ENCODE peak calls at places on chromosomes 5 and 9, in eight cellular contexts. One of them, this sample, is unnamed.

GRCh38 chr5:168433982-168434381 is 52.3 kb upstream of the RARS1 start:
- DNase-seq in AG04450: no peak
- DNase-seq in CD8-positive, alpha-beta memory T cell: no peak
- DNase-seq in lung: no peak
- DNase-seq in IMR-90: no peak
- DNase-seq in fibroblast of the aortic adventitia: no peak
- DNase-seq in left ventricle myocardium inferior: no peak
- DNase-seq in uterus: no peak
- DNase-seq in this sample: no peak

GRCh38 chr5:154593091-154593490 is 115.1 kb upstream of the HAND1 start:
- DNase-seq in AG04450: no peak
- DNase-seq in CD8-positive, alpha-beta memory T cell: no peak
- DNase-seq in lung: no peak
- DNase-seq in IMR-90: peak; percentile 56
- DNase-seq in fibroblast of the aortic adventitia: peak; percentile 74
- DNase-seq in left ventricle myocardium inferior: no peak
- DNase-seq in uterus: no peak
- DNase-seq in this sample: no peak

GRCh38 chr9:134618163-134618822 is 23.3 kb upstream of the COL5A1 start:
- DNase-seq in AG04450: no peak
- DNase-seq in CD8-positive, alpha-beta memory T cell: no peak
- DNase-seq in lung: no peak
- DNase-seq in IMR-90: no peak
- DNase-seq in fibroblast of the aortic adventitia: no peak
- DNase-seq in left ventricle myocardium inferior: no peak
- DNase-seq in uterus: peak; percentile 15
- DNase-seq in this sample: peak; percentile 63

GRCh38 chr9:35791321-35791921 is at the start of gene NPR2:
- DNase-seq in AG04450: no peak
- DNase-seq in CD8-positive, alpha-beta memory T cell: no peak
- DNase-seq in lung: no peak
- DNase-seq in IMR-90: peak; percentile 9
- DNase-seq in fibroblast of the aortic adventitia: no peak
- DNase-seq in left ventricle myocardium inferior: peak; percentile 55
- DNase-seq in uterus: peak; percentile 49
- DNase-seq in this sample: no peak

GRCh38 chr5:82159014-82159413 is 119.1 kb downstream of the RPS23 start:
- DNase-seq in AG04450: no peak
- DNase-seq in CD8-positive, alpha-beta memory T cell: no peak
- DNase-seq in lung: no peak
- DNase-seq in IMR-90: peak; percentile 65
- DNase-seq in fibroblast of the aortic adventitia: peak; percentile 69
- DNase-seq in left ventricle myocardium inferior: no peak
- DNase-seq in uterus: no peak
- DNase-seq in this sample: no peak

GRCh38 chr5:80704221-80704620 is 49.4 kb upstream of the DHFR start:
- DNase-seq in AG04450: no peak
- DNase-seq in CD8-positive, alpha-beta memory T cell: no peak
- DNase-seq in lung: no peak
- DNase-seq in IMR-90: no peak
- DNase-seq in fibroblast of the aortic adventitia: no peak
- DNase-seq in left ventricle myocardium inferior: no peak
- DNase-seq in uterus: no peak
- DNase-seq in this sample: no peak

GRCh38 chr5:127555826-127556225 is 38.4 kb downstream of the PRRC1 start:
- DNase-seq in AG04450: no peak
- DNase-seq in CD8-positive, alpha-beta memory T cell: no peak
- DNase-seq in lung: no peak
- DNase-seq in IMR-90: no peak
- DNase-seq in fibroblast of the aortic adventitia: no peak
- DNase-seq in left ventricle myocardium inferior: no peak
- DNase-seq in uterus: no peak
- DNase-seq in this sample: no peak

GRCh38 chr5:415928-416635 is 26.9 kb upstream of the EXOC3 start:
- DNase-seq in AG04450: no peak
- DNase-seq in CD8-positive, alpha-beta memory T cell: no peak
- DNase-seq in lung: no peak
- DNase-seq in IMR-90: no peak
- DNase-seq in fibroblast of the aortic adventitia: no peak
- DNase-seq in left ventricle myocardium inferior: no peak
- DNase-seq in uterus: no peak
- DNase-seq in this sample: no peak

GRCh38 chr9:114374936-114375335 is 12.8 kb downstream of the AKNA start:
- DNase-seq in AG04450: no peak
- DNase-seq in CD8-positive, alpha-beta memory T cell: no peak
- DNase-seq in lung: no peak
- DNase-seq in IMR-90: no peak
- DNase-seq in fibroblast of the aortic adventitia: no peak
- DNase-seq in left ventricle myocardium inferior: no peak
- DNase-seq in uterus: no peak
- DNase-seq in this sample: no peak

GRCh38 chr5:41246376-41246775 is 33.0 kb upstream of the C6 start:
- DNase-seq in AG04450: peak; percentile 58
- DNase-seq in CD8-positive, alpha-beta memory T cell: no peak
- DNase-seq in lung: no peak
- DNase-seq in IMR-90: peak; percentile 96
- DNase-seq in fibroblast of the aortic adventitia: peak; percentile 92
- DNase-seq in left ventricle myocardium inferior: no peak
- DNase-seq in uterus: peak; percentile 38
- DNase-seq in this sample: no peak

GRCh38 chr5:179232091-179232490 is 113.2 kb downstream of the ADAMTS2 start:
- DNase-seq in AG04450: no peak
- DNase-seq in CD8-positive, alpha-beta memory T cell: no peak
- DNase-seq in lung: no peak
- DNase-seq in IMR-90: no peak
- DNase-seq in fibroblast of the aortic adventitia: no peak
- DNase-seq in left ventricle myocardium inferior: no peak
- DNase-seq in uterus: no peak
- DNase-seq in this sample: peak; percentile 48

GRCh38 chr9:38079410-38080105 is 10.5 kb upstream of the SHB start:
- DNase-seq in AG04450: no peak
- DNase-seq in CD8-positive, alpha-beta memory T cell: no peak
- DNase-seq in lung: peak; percentile 38
- DNase-seq in IMR-90: peak; percentile 48
- DNase-seq in fibroblast of the aortic adventitia: no peak
- DNase-seq in left ventricle myocardium inferior: no peak
- DNase-seq in uterus: peak; percentile 61
- DNase-seq in this sample: peak; percentile 62

GRCh38 chr5:136028782-136029742 is at the start of gene TGFBI:
- DNase-seq in AG04450: peak; percentile 30
- DNase-seq in CD8-positive, alpha-beta memory T cell: no peak
- DNase-seq in lung: peak; percentile 60
- DNase-seq in IMR-90: peak; percentile 67
- DNase-seq in fibroblast of the aortic adventitia: peak; percentile 50
- DNase-seq in left ventricle myocardium inferior: peak; percentile 82
- DNase-seq in uterus: peak; percentile 57
- DNase-seq in this sample: peak; percentile 72

GRCh38 chr5:136032564-136032963 is 3.8 kb downstream of the TGFBI start:
- DNase-seq in AG04450: peak; percentile 41
- DNase-seq in CD8-positive, alpha-beta memory T cell: no peak
- DNase-seq in lung: no peak
- DNase-seq in IMR-90: peak; percentile 86
- DNase-seq in fibroblast of the aortic adventitia: peak; percentile 76
- DNase-seq in left ventricle myocardium inferior: no peak
- DNase-seq in uterus: no peak
- DNase-seq in this sample: no peak

GRCh38 chr5:136031713-136032112 is 2.9 kb downstream of the TGFBI start:
- DNase-seq in AG04450: no peak
- DNase-seq in CD8-positive, alpha-beta memory T cell: no peak
- DNase-seq in lung: no peak
- DNase-seq in IMR-90: no peak
- DNase-seq in fibroblast of the aortic adventitia: no peak
- DNase-seq in left ventricle myocardium inferior: no peak
- DNase-seq in uterus: no peak
- DNase-seq in this sample: no peak

GRCh38 chr5:136030252-136030651 is 1.5 kb downstream of the TGFBI start:
- DNase-seq in AG04450: no peak
- DNase-seq in CD8-positive, alpha-beta memory T cell: no peak
- DNase-seq in lung: no peak
- DNase-seq in IMR-90: no peak
- DNase-seq in fibroblast of the aortic adventitia: no peak
- DNase-seq in left ventricle myocardium inferior: no peak
- DNase-seq in uterus: no peak
- DNase-seq in this sample: no peak

GRCh38 chr5:136030956-136031611 is 2.3 kb downstream of the TGFBI start:
- DNase-seq in AG04450: no peak
- DNase-seq in CD8-positive, alpha-beta memory T cell: no peak
- DNase-seq in lung: no peak
- DNase-seq in IMR-90: no peak
- DNase-seq in fibroblast of the aortic adventitia: no peak
- DNase-seq in left ventricle myocardium inferior: no peak
- DNase-seq in uterus: no peak
- DNase-seq in this sample: no peak
- H3K4me3 ChIP-seq in AG04450: peak overlapping the region; percentile 93
- H3K4me3 ChIP-seq in CD8-positive, alpha-beta memory T cell: no peak overlapping the region
- H3K4me3 ChIP-seq in lung: no peak overlapping the region
- H3K4me3 ChIP-seq in IMR-90: peak overlapping the region; percentile 92
- H3K4me3 ChIP-seq in fibroblast of the aortic adventitia: peak overlapping the region; percentile 74
- H3K4me3 ChIP-seq in left ventricle myocardium inferior: peak overlapping the region; percentile 85
- H3K4me3 ChIP-seq in uterus: no peak overlapping the region
- H3K4me3 ChIP-seq in this sample: no peak overlapping the region

GRCh38 chr5:171316258-171317121 is 7.4 kb downstream of the TLX3 start:
- DNase-seq in AG04450: no peak
- DNase-seq in CD8-positive, alpha-beta memory T cell: no peak
- DNase-seq in lung: no peak
- DNase-seq in IMR-90: peak; percentile 20
- DNase-seq in fibroblast of the aortic adventitia: no peak
- DNase-seq in left ventricle myocardium inferior: no peak
- DNase-seq in uterus: no peak
- DNase-seq in this sample: no peak
- H3K4me3 ChIP-seq in AG04450: peak overlapping the region; percentile 7
- H3K4me3 ChIP-seq in CD8-positive, alpha-beta memory T cell: no peak overlapping the region
- H3K4me3 ChIP-seq in lung: no peak overlapping the region
- H3K4me3 ChIP-seq in IMR-90: no peak overlapping the region
- H3K4me3 ChIP-seq in fibroblast of the aortic adventitia: no peak overlapping the region
- H3K4me3 ChIP-seq in left ventricle myocardium inferior: peak overlapping the region; percentile 53
- H3K4me3 ChIP-seq in uterus: no peak overlapping the region
- H3K4me3 ChIP-seq in this sample: no peak overlapping the region

GRCh38 chr5:122312670-122312988 is 592 bp downstream of the SNCAIP start:
- DNase-seq in AG04450: no peak
- DNase-seq in CD8-positive, alpha-beta memory T cell: no peak
- DNase-seq in lung: no peak
- DNase-seq in IMR-90: peak; percentile 40
- DNase-seq in fibroblast of the aortic adventitia: no peak
- DNase-seq in left ventricle myocardium inferior: peak; percentile 13
- DNase-seq in uterus: peak; percentile 44
- DNase-seq in this sample: no peak
- H3K4me3 ChIP-seq in AG04450: peak overlapping the region; percentile 75
- H3K4me3 ChIP-seq in CD8-positive, alpha-beta memory T cell: no peak overlapping the region
- H3K4me3 ChIP-seq in lung: peak overlapping the region; percentile 66
- H3K4me3 ChIP-seq in IMR-90: peak overlapping the region; percentile 54
- H3K4me3 ChIP-seq in fibroblast of the aortic adventitia: peak overlapping the region; percentile 63
- H3K4me3 ChIP-seq in left ventricle myocardium inferior: peak overlapping the region; percentile 76
- H3K4me3 ChIP-seq in uterus: peak overlapping the region; percentile 83
- H3K4me3 ChIP-seq in this sample: peak overlapping the region; percentile 61

GRCh38 chr5:10590226-10591047 is 26.6 kb downstream of the ANKRD33B start:
- DNase-seq in AG04450: no peak
- DNase-seq in CD8-positive, alpha-beta memory T cell: no peak
- DNase-seq in lung: no peak
- DNase-seq in IMR-90: peak; percentile 69
- DNase-seq in fibroblast of the aortic adventitia: peak; percentile 93
- DNase-seq in left ventricle myocardium inferior: no peak
- DNase-seq in uterus: no peak
- DNase-seq in this sample: no peak

GRCh38 chr5:10588779-10589447 is 25.0 kb downstream of the ANKRD33B start:
- DNase-seq in AG04450: no peak
- DNase-seq in CD8-positive, alpha-beta memory T cell: no peak
- DNase-seq in lung: no peak
- DNase-seq in IMR-90: no peak
- DNase-seq in fibroblast of the aortic adventitia: no peak
- DNase-seq in left ventricle myocardium inferior: no peak
- DNase-seq in uterus: no peak
- DNase-seq in this sample: no peak

GRCh38 chr5:10592598-10592997 is 28.7 kb downstream of the ANKRD33B start:
- DNase-seq in AG04450: no peak
- DNase-seq in CD8-positive, alpha-beta memory T cell: no peak
- DNase-seq in lung: no peak
- DNase-seq in IMR-90: no peak
- DNase-seq in fibroblast of the aortic adventitia: no peak
- DNase-seq in left ventricle myocardium inferior: no peak
- DNase-seq in uterus: no peak
- DNase-seq in this sample: no peak

GRCh38 chr5:10591946-10592345 is 28.1 kb downstream of the ANKRD33B start:
- DNase-seq in AG04450: no peak
- DNase-seq in CD8-positive, alpha-beta memory T cell: no peak
- DNase-seq in lung: no peak
- DNase-seq in IMR-90: no peak
- DNase-seq in fibroblast of the aortic adventitia: no peak
- DNase-seq in left ventricle myocardium inferior: no peak
- DNase-seq in uterus: no peak
- DNase-seq in this sample: no peak

GRCh38 chr5:10591159-10591558 is 27.3 kb downstream of the ANKRD33B start:
- DNase-seq in AG04450: no peak
- DNase-seq in CD8-positive, alpha-beta memory T cell: no peak
- DNase-seq in lung: no peak
- DNase-seq in IMR-90: no peak
- DNase-seq in fibroblast of the aortic adventitia: no peak
- DNase-seq in left ventricle myocardium inferior: no peak
- DNase-seq in uterus: no peak
- DNase-seq in this sample: no peak
- H3K4me3 ChIP-seq in AG04450: no peak overlapping the region
- H3K4me3 ChIP-seq in CD8-positive, alpha-beta memory T cell: no peak overlapping the region
- H3K4me3 ChIP-seq in lung: no peak overlapping the region
- H3K4me3 ChIP-seq in IMR-90: no peak overlapping the region
- H3K4me3 ChIP-seq in fibroblast of the aortic adventitia: no peak overlapping the region
- H3K4me3 ChIP-seq in left ventricle myocardium inferior: no peak overlapping the region
- H3K4me3 ChIP-seq in uterus: no peak overlapping the region
- H3K4me3 ChIP-seq in this sample: no peak overlapping the region

GRCh38 chr5:137085206-137085605 is 413.9 kb downstream of the SPOCK1 start:
- DNase-seq in AG04450: no peak
- DNase-seq in CD8-positive, alpha-beta memory T cell: no peak
- DNase-seq in lung: no peak
- DNase-seq in IMR-90: no peak
- DNase-seq in fibroblast of the aortic adventitia: no peak
- DNase-seq in left ventricle myocardium inferior: no peak
- DNase-seq in uterus: no peak
- DNase-seq in this sample: no peak
- H3K4me3 ChIP-seq in AG04450: no peak overlapping the region
- H3K4me3 ChIP-seq in CD8-positive, alpha-beta memory T cell: no peak overlapping the region
- H3K4me3 ChIP-seq in lung: no peak overlapping the region
- H3K4me3 ChIP-seq in IMR-90: no peak overlapping the region
- H3K4me3 ChIP-seq in fibroblast of the aortic adventitia: no peak overlapping the region
- H3K4me3 ChIP-seq in left ventricle myocardium inferior: no peak overlapping the region
- H3K4me3 ChIP-seq in uterus: no peak overlapping the region
- H3K4me3 ChIP-seq in this sample: no peak overlapping the region

GRCh38 chr5:64690417-64691151 is at the start of gene SHISAL2B:
- DNase-seq in AG04450: no peak
- DNase-seq in CD8-positive, alpha-beta memory T cell: no peak
- DNase-seq in lung: no peak
- DNase-seq in IMR-90: no peak
- DNase-seq in fibroblast of the aortic adventitia: peak; percentile 12
- DNase-seq in left ventricle myocardium inferior: no peak
- DNase-seq in uterus: no peak
- DNase-seq in this sample: no peak
- H3K4me3 ChIP-seq in AG04450: peak within 1 kb of the TSS; percentile 38
- H3K4me3 ChIP-seq in CD8-positive, alpha-beta memory T cell: no peak within 1 kb of the TSS
- H3K4me3 ChIP-seq in lung: no peak within 1 kb of the TSS
- H3K4me3 ChIP-seq in IMR-90: peak within 1 kb of the TSS; percentile 17
- H3K4me3 ChIP-seq in fibroblast of the aortic adventitia: peak within 1 kb of the TSS; percentile 49
- H3K4me3 ChIP-seq in left ventricle myocardium inferior: peak within 1 kb of the TSS; percentile 49
- H3K4me3 ChIP-seq in uterus: peak within 1 kb of the TSS; percentile 23
- H3K4me3 ChIP-seq in this sample: no peak within 1 kb of the TSS

This sample was measured in right atrium auricular region.